ENCODE peak calls at places on chromosome 7, in five cellular contexts. One of them, this sample, is unnamed.
A peak's percentile ranks its signal among the peaks of the same experiment; 100 is the strongest.

GRCh38 chr7:130207642-130208041 is at the start of gene SSMEM1:
- DNase-seq in neuronal stem cell: no peak
- DNase-seq in heart left ventricle: no peak
- DNase-seq in OCI-LY7: no peak
- DNase-seq in prostate gland: no peak
- DNase-seq in this sample: no peak

GRCh38 chr7:73342645-73343044 is 14.7 kb downstream of the FKBP6 start:
- DNase-seq in neuronal stem cell: peak; percentile 26
- DNase-seq in heart left ventricle: no peak
- DNase-seq in OCI-LY7: no peak
- DNase-seq in prostate gland: no peak
- DNase-seq in this sample: no peak

GRCh38 chr7:73436031-73436929 is 2.7 kb downstream of the FZD9 start:
- DNase-seq in neuronal stem cell: no peak
- DNase-seq in heart left ventricle: no peak
- DNase-seq in OCI-LY7: no peak
- DNase-seq in prostate gland: no peak
- DNase-seq in this sample: no peak

GRCh38 chr7:192035-192649 is at the start of gene FAM20C:
- DNase-seq in neuronal stem cell: peak; percentile 54
- DNase-seq in heart left ventricle: peak; percentile 88
- DNase-seq in OCI-LY7: no peak
- DNase-seq in prostate gland: peak; percentile 82
- DNase-seq in this sample: peak; percentile 79

GRCh38 chr7:105454921-105455320 is 66.2 kb upstream of the SRPK2 start:
- DNase-seq in neuronal stem cell: no peak
- DNase-seq in heart left ventricle: no peak
- DNase-seq in OCI-LY7: no peak
- DNase-seq in prostate gland: peak; percentile 20
- DNase-seq in this sample: no peak

GRCh38 chr7:122301291-122301690 is 3.3 kb downstream of the FEZF1 start:
- DNase-seq in neuronal stem cell: no peak
- DNase-seq in heart left ventricle: no peak
- DNase-seq in OCI-LY7: no peak
- DNase-seq in prostate gland: no peak
- DNase-seq in this sample: no peak

GRCh38 chr7:19488056-19488455 is 220.8 kb downstream of the POLR1F start:
- DNase-seq in neuronal stem cell: no peak
- DNase-seq in heart left ventricle: no peak
- DNase-seq in OCI-LY7: no peak
- DNase-seq in prostate gland: no peak
- DNase-seq in this sample: no peak

GRCh38 chr7:50803359-50804337 is 21.0 kb upstream of the GRB10 start:
- DNase-seq in neuronal stem cell: no peak
- DNase-seq in heart left ventricle: no peak
- DNase-seq in OCI-LY7: no peak
- DNase-seq in prostate gland: no peak
- DNase-seq in this sample: no peak

GRCh38 chr7:55124989-55125875 is 106.4 kb downstream of the EGFR start:
- DNase-seq in neuronal stem cell: no peak
- DNase-seq in heart left ventricle: no peak
- DNase-seq in OCI-LY7: no peak
- DNase-seq in prostate gland: no peak
- DNase-seq in this sample: no peak

GRCh38 chr7:25261545-25262135 is 33.4 kb upstream of the NPVF start:
- DNase-seq in neuronal stem cell: no peak
- DNase-seq in heart left ventricle: no peak
- DNase-seq in OCI-LY7: no peak
- DNase-seq in prostate gland: no peak
- DNase-seq in this sample: no peak

GRCh38 chr7:28592861-28593260 is 180.5 kb downstream of the CREB5 start:
- DNase-seq in neuronal stem cell: no peak
- DNase-seq in heart left ventricle: no peak
- DNase-seq in OCI-LY7: no peak
- DNase-seq in prostate gland: no peak
- DNase-seq in this sample: no peak

GRCh38 chr7:38311329-38311937 is 38.0 kb upstream of the TARP start:
- DNase-seq in neuronal stem cell: no peak
- DNase-seq in heart left ventricle: no peak
- DNase-seq in OCI-LY7: no peak
- DNase-seq in prostate gland: no peak
- DNase-seq in this sample: no peak

GRCh38 chr7:27152816-27153486 is 568 bp upstream of the HOXA3 start:
- DNase-seq in neuronal stem cell: no peak
- DNase-seq in heart left ventricle: no peak
- DNase-seq in OCI-LY7: no peak
- DNase-seq in prostate gland: no peak
- DNase-seq in this sample: no peak

GRCh38 chr7:20506175-20506574 is 109.3 kb upstream of the ABCB5 start:
- DNase-seq in neuronal stem cell: no peak
- DNase-seq in heart left ventricle: no peak
- DNase-seq in OCI-LY7: no peak
- DNase-seq in prostate gland: no peak
- DNase-seq in this sample: no peak

GRCh38 chr7:151051108-151051507 is 2.8 kb downstream of the ASIC3 start:
- DNase-seq in neuronal stem cell: peak; percentile 78
- DNase-seq in heart left ventricle: peak; percentile 55
- DNase-seq in OCI-LY7: no peak
- DNase-seq in prostate gland: no peak
- DNase-seq in this sample: peak; percentile 33

GRCh38 chr7:151806938-151807775 is 69.8 kb downstream of the PRKAG2 start:
- DNase-seq in neuronal stem cell: no peak
- DNase-seq in heart left ventricle: no peak
- DNase-seq in OCI-LY7: no peak
- DNase-seq in prostate gland: no peak
- DNase-seq in this sample: no peak

GRCh38 chr7:3326246-3326645 is 25.2 kb downstream of the SDK1 start:
- DNase-seq in neuronal stem cell: no peak
- DNase-seq in heart left ventricle: no peak
- DNase-seq in OCI-LY7: no peak
- DNase-seq in prostate gland: no peak
- DNase-seq in this sample: no peak

GRCh38 chr7:87083865-87084519 is 24.5 kb upstream of the ELAPOR2 start:
- DNase-seq in neuronal stem cell: no peak
- DNase-seq in heart left ventricle: no peak
- DNase-seq in OCI-LY7: no peak
- DNase-seq in prostate gland: no peak
- DNase-seq in this sample: no peak

GRCh38 chr7:152987673-152988072 is 228.1 kb downstream of the ACTR3B start:
- DNase-seq in neuronal stem cell: no peak
- DNase-seq in heart left ventricle: no peak
- DNase-seq in OCI-LY7: no peak
- DNase-seq in prostate gland: no peak
- DNase-seq in this sample: no peak

GRCh38 chr7:138661236-138661635 is 39.9 kb downstream of the SVOPL start:
- DNase-seq in neuronal stem cell: no peak
- DNase-seq in heart left ventricle: no peak
- DNase-seq in OCI-LY7: no peak
- DNase-seq in prostate gland: no peak
- DNase-seq in this sample: no peak

GRCh38 chr7:84042110-84042539 is 152.5 kb downstream of the SEMA3A start:
- DNase-seq in neuronal stem cell: no peak
- DNase-seq in heart left ventricle: no peak
- DNase-seq in OCI-LY7: no peak
- DNase-seq in prostate gland: no peak
- DNase-seq in this sample: no peak

GRCh38 chr7:19079066-19079465 is 38.4 kb downstream of the TWIST1 start:
- DNase-seq in neuronal stem cell: no peak
- DNase-seq in heart left ventricle: no peak
- DNase-seq in OCI-LY7: no peak
- DNase-seq in prostate gland: no peak
- DNase-seq in this sample: no peak

GRCh38 chr7:151607464-151607867 is 87.8 kb upstream of the RHEB start:
- DNase-seq in neuronal stem cell: no peak
- DNase-seq in heart left ventricle: no peak
- DNase-seq in OCI-LY7: no peak
- DNase-seq in prostate gland: no peak
- DNase-seq in this sample: no peak

GRCh38 chr7:134254311-134254710 is 62.4 kb downstream of the SLC35B4 start:
- DNase-seq in neuronal stem cell: no peak
- DNase-seq in heart left ventricle: no peak
- DNase-seq in OCI-LY7: peak; percentile 48
- DNase-seq in prostate gland: no peak
- DNase-seq in this sample: no peak

GRCh38 chr7:27516415-27516814 is 146.3 kb downstream of the HIBADH start:
- DNase-seq in neuronal stem cell: no peak
- DNase-seq in heart left ventricle: no peak
- DNase-seq in OCI-LY7: no peak
- DNase-seq in prostate gland: no peak
- DNase-seq in this sample: no peak

GRCh38 chr7:25926891-25927625 is 224.9 kb upstream of the NFE2L3 start:
- DNase-seq in neuronal stem cell: no peak
- DNase-seq in heart left ventricle: no peak
- DNase-seq in OCI-LY7: no peak
- DNase-seq in prostate gland: no peak
- DNase-seq in this sample: no peak

GRCh38 chr7:2399848-2400587 is 3.4 kb upstream of the CHST12 start:
- DNase-seq in neuronal stem cell: no peak
- DNase-seq in heart left ventricle: peak; percentile 86
- DNase-seq in OCI-LY7: no peak
- DNase-seq in prostate gland: peak; percentile 77
- DNase-seq in this sample: no peak

GRCh38 chr7:68963547-68963946 is 634.7 kb upstream of the AUTS2 start:
- DNase-seq in neuronal stem cell: no peak
- DNase-seq in heart left ventricle: no peak
- DNase-seq in OCI-LY7: no peak
- DNase-seq in prostate gland: no peak
- DNase-seq in this sample: no peak
- H3K27ac ChIP-seq in neuronal stem cell: no peak overlapping the region
- H3K27ac ChIP-seq in heart left ventricle: no peak overlapping the region
- H3K27ac ChIP-seq in OCI-LY7: no peak overlapping the region
- H3K27ac ChIP-seq in prostate gland: no peak overlapping the region
- H3K27ac ChIP-seq in this sample: no peak overlapping the region

DNA sequence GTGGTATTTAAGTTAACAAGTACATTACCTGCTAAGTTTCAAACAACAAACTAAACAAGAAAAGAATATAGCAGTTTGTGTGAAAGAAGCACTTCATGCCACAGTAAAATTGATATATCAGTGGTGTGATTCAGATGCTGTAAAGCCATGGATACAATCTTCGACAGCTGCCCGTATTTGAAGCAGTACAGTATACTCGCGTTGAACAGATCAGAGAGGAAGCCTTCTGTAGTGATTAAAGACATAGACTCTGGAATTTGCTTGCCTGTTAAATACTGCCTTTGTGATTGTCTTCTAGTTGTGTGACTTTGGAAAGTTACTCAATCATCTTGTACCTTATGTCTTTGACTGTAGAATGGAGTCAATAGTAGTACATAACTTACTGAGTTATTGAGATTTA is 71.7 kb downstream of the CHRM2 start:
- DNase-seq in neuronal stem cell: no peak
- DNase-seq in heart left ventricle: no peak
- DNase-seq in OCI-LY7: no peak
- DNase-seq in prostate gland: no peak
- DNase-seq in this sample: no peak
- H3K27ac ChIP-seq in neuronal stem cell: no peak overlapping the region
- H3K27ac ChIP-seq in heart left ventricle: peak overlapping the region; percentile 66
- H3K27ac ChIP-seq in OCI-LY7: no peak overlapping the region
- H3K27ac ChIP-seq in prostate gland: no peak overlapping the region
- H3K27ac ChIP-seq in this sample: no peak overlapping the region

GRCh38 chr7:42344168-42344755 is 107.3 kb upstream of the GLI3 start:
- DNase-seq in neuronal stem cell: no peak
- DNase-seq in heart left ventricle: no peak
- DNase-seq in OCI-LY7: no peak
- DNase-seq in prostate gland: no peak
- DNase-seq in this sample: no peak
- H3K27ac ChIP-seq in neuronal stem cell: no peak overlapping the region
- H3K27ac ChIP-seq in heart left ventricle: no peak overlapping the region
- H3K27ac ChIP-seq in OCI-LY7: no peak overlapping the region
- H3K27ac ChIP-seq in prostate gland: no peak overlapping the region
- H3K27ac ChIP-seq in this sample: no peak overlapping the region

DNA sequence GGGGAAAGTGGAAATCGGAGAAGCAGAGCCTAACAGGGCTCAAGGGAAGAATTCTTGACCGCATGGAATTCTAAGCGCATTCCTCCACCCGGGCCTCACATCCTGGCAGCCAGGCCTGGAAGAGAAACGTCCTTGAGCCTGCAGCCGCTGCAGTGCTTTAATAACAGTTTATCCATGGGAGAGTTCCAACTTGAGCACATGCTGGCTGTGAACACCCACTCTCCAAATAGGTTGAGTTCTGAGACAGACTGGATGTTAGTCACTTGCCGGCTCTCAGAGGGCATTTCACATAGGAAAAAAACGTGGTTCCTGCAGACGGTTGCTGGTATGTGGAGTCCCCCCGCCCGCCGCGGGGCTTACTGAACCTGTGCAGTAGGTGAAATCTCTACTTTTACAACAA is 61.4 kb upstream of the STEAP1B start:
- DNase-seq in neuronal stem cell: peak; percentile 42
- DNase-seq in heart left ventricle: peak; percentile 83
- DNase-seq in OCI-LY7: no peak
- DNase-seq in prostate gland: no peak
- DNase-seq in this sample: no peak
- H3K27ac ChIP-seq in neuronal stem cell: peak overlapping the region; percentile 60
- H3K27ac ChIP-seq in heart left ventricle: peak overlapping the region; percentile 70
- H3K27ac ChIP-seq in OCI-LY7: no peak overlapping the region
- H3K27ac ChIP-seq in prostate gland: no peak overlapping the region
- H3K27ac ChIP-seq in this sample: no peak overlapping the region

GRCh38 chr7:44066494-44067063 is 1.2 kb upstream of the PGAM2 start:
- DNase-seq in neuronal stem cell: no peak
- DNase-seq in heart left ventricle: no peak
- DNase-seq in OCI-LY7: no peak
- DNase-seq in prostate gland: no peak
- DNase-seq in this sample: no peak
- H3K27ac ChIP-seq in neuronal stem cell: no peak overlapping the region
- H3K27ac ChIP-seq in heart left ventricle: no peak overlapping the region
- H3K27ac ChIP-seq in OCI-LY7: no peak overlapping the region
- H3K27ac ChIP-seq in prostate gland: no peak overlapping the region
- H3K27ac ChIP-seq in this sample: no peak overlapping the region

This sample was measured in caudate nucleus.